ENCODE peak calls at places on chromosome 2, in seven cellular contexts. H is foreskin fibroblast, F is putamen, X is iris pigment epithelial cell, U is hippocampal formation, Z is A549, J is sciatic nerve. S is an unnamed sample.

GRCh38 chr2:237540823-237541222 is 25.6 kb upstream of the PRLH start:
- DNase-seq in H (peak; percentile 94), F (no peak), X (peak; percentile 62), U (no peak), Z (peak; percentile 42), J (peak; percentile 84), S (no peak)

GRCh38 chr2:94956797-94957391 is 68.6 kb upstream of the MAL start:
- DNase-seq in H (peak; percentile 63), F (peak; percentile 36), X (peak; percentile 20), U (no peak), Z (peak; percentile 38), J (no peak), S (peak; percentile 21)

GRCh38 chr2:214902273-214902672 is 92.8 kb upstream of the BARD1 start:
- DNase-seq in H (no peak), F (no peak), X (no peak), U (no peak), Z (no peak), J (no peak), S (no peak)

GRCh38 chr2:10909050-10909995 is 2.4 kb upstream of the KCNF1 start:
- DNase-seq in H (no peak), F (no peak), X (no peak), U (no peak), Z (peak; percentile 42), J (peak; percentile 47), S (no peak)

GRCh38 chr2:16189019-16189850 is 248.9 kb downstream of the MYCN start:
- DNase-seq in H (no peak), F (no peak), X (no peak), U (no peak), Z (no peak), J (no peak), S (no peak)

GRCh38 chr2:88096708-88097107 is 29.1 kb downstream of the SMYD1 start:
- DNase-seq in H (no peak), F (no peak), X (no peak), U (no peak), Z (no peak), J (no peak), S (no peak)

GRCh38 chr2:51151490-51152140 is 119.7 kb upstream of the NRXN1 start:
- DNase-seq in H (no peak), F (no peak), X (no peak), U (no peak), Z (no peak), J (no peak), S (no peak)

GRCh38 chr2:150410809-150411208 is 76.7 kb downstream of the RND3 start:
- DNase-seq in H (peak; percentile 52), F (no peak), X (peak; percentile 80), U (no peak), Z (peak; percentile 35), J (no peak), S (peak; percentile 99)

GRCh38 chr2:43103093-43103404 is 123.4 kb downstream of the ZFP36L2 start:
- DNase-seq in H (no peak), F (no peak), X (no peak), U (no peak), Z (no peak), J (no peak), S (no peak)

GRCh38 chr2:96099861-96100798 is 16.2 kb downstream of the ADRA2B start:
- DNase-seq in H (no peak), F (no peak), X (no peak), U (no peak), Z (no peak), J (peak; percentile 36), S (no peak)

GRCh38 chr2:182049330-182049729 is 63.7 kb downstream of the PPP1R1C start:
- DNase-seq in H (no peak), F (no peak), X (no peak), U (no peak), Z (no peak), J (no peak), S (no peak)

GRCh38 chr2:169528271-169528701 is 18.8 kb downstream of the KLHL41 start:
- DNase-seq in H (peak; percentile 77), F (peak; percentile 9), X (peak; percentile 46), U (peak; percentile 6), Z (peak; percentile 66), J (peak; percentile 81), S (peak; percentile 43)

GRCh38 chr2:208359632-208359986 is 47.0 kb upstream of the PTH2R start:
- DNase-seq in H (no peak), F (no peak), X (no peak), U (no peak), Z (no peak), J (no peak), S (no peak)

GRCh38 chr2:20571231-20571630 is 79.7 kb downstream of the HS1BP3 start:
- DNase-seq in H (no peak), F (no peak), X (no peak), U (no peak), Z (no peak), J (no peak), S (no peak)

GRCh38 chr2:196170202-196170680 is 1.1 kb downstream of the STK17B start:
- DNase-seq in H (peak; percentile 46), F (no peak), X (peak; percentile 71), U (no peak), Z (peak; percentile 51), J (no peak), S (peak; percentile 27)

GRCh38 chr2:191436368-191437055 is 191.3 kb downstream of the MYO1B start:
- DNase-seq in H (peak; percentile 33), F (peak; percentile 6), X (no peak), U (no peak), Z (no peak), J (no peak), S (no peak)

GRCh38 chr2:98382739-98383138 is 36.5 kb downstream of the CNGA3 start:
- DNase-seq in H (no peak), F (no peak), X (no peak), U (no peak), Z (no peak), J (no peak), S (no peak)

GRCh38 chr2:232018191-232018590 is 56.7 kb downstream of the DIS3L2 start:
- DNase-seq in H (peak; percentile 40), F (no peak), X (no peak), U (no peak), Z (no peak), J (no peak), S (no peak)

GRCh38 chr2:190162851-190163250 is 100.3 kb upstream of the MSTN start:
- DNase-seq in H (peak; percentile 16), F (no peak), X (peak; percentile 59), U (no peak), Z (no peak), J (no peak), S (no peak)

GRCh38 chr2:28716265-28716865 is 35.3 kb upstream of the PPP1CB start:
- DNase-seq in H (peak; percentile 96), F (peak; percentile 37), X (peak; percentile 96), U (peak; percentile 3), Z (peak; percentile 76), J (no peak), S (peak; percentile 95)

GRCh38 chr2:219045937-219046550 is 4.7 kb upstream of the CFAP65 start:
- DNase-seq in H (peak; percentile 70), F (no peak), X (peak; percentile 21), U (no peak), Z (no peak), J (no peak), S (no peak)

GRCh38 chr2:70596293-70596692 is 42.7 kb upstream of the TGFA start:
- DNase-seq in H (no peak), F (no peak), X (peak; percentile 38), U (no peak), Z (peak; percentile 30), J (no peak), S (peak; percentile 95)

GRCh38 chr2:48723125-48723524 is 32.4 kb downstream of the LHCGR start:
- DNase-seq in H (peak; percentile 19), F (no peak), X (peak; percentile 94), U (no peak), Z (no peak), J (no peak), S (no peak)

GRCh38 chr2:240235149-240235803 is 94.8 kb upstream of the OTOS start:
- DNase-seq in H (no peak), F (no peak), X (no peak), U (no peak), Z (no peak), J (no peak), S (no peak)

GRCh38 chr2:30628341-30628740 is 178.9 kb downstream of the CAPN13 start:
- DNase-seq in H (peak; percentile 55), F (no peak), X (peak; percentile 65), U (no peak), Z (no peak), J (no peak), S (peak; percentile 35)

GRCh38 chr2:10380048-10380926 is 67.8 kb downstream of the ODC1 start:
- DNase-seq in H (no peak), F (no peak), X (peak; percentile 11), U (no peak), Z (no peak), J (no peak), S (no peak)

GRCh38 chr2:72940786-72941185 is 23.5 kb downstream of the EMX1 start:
- DNase-seq in H (peak; percentile 61), F (no peak), X (peak; percentile 44), U (no peak), Z (no peak), J (no peak), S (no peak)

GRCh38 chr2:135245055-135245454 is 193.0 kb downstream of the RAB3GAP1 start:
- DNase-seq in H (peak; percentile 70), F (no peak), X (peak; percentile 86), U (no peak), Z (peak; percentile 7), J (no peak), S (peak; percentile 36)

GRCh38 chr2:157692768-157693167 is 64.1 kb upstream of the ACVR1C start:
- DNase-seq in H (peak; percentile 79), F (no peak), X (peak; percentile 51), U (no peak), Z (no peak), J (no peak), S (peak; percentile 88)

GRCh38 chr2:26658691-26659346 is 17.7 kb upstream of the CIB4 start:
- DNase-seq in H (no peak), F (no peak), X (no peak), U (no peak), Z (no peak), J (no peak), S (no peak)

GRCh38 chr2:168460561-168460960 is 4.5 kb downstream of the CERS6 start:
- DNase-seq in H (no peak), F (no peak), X (no peak), U (no peak), Z (no peak), J (no peak), S (no peak)

GRCh38 chr2:953975-954686 is 3.5 kb downstream of the SNTG2 start:
- DNase-seq in H (peak; percentile 69), F (no peak), X (no peak), U (no peak), Z (peak; percentile 20), J (no peak), S (peak; percentile 37)

GRCh38 chr2:218024871-218025270 is 22.1 kb upstream of the TNS1 start:
- DNase-seq in H (no peak), F (no peak), X (no peak), U (no peak), Z (no peak), J (peak; percentile 34), S (no peak)

GRCh38 chr2:118339386-118339785 is 251.1 kb downstream of the INSIG2 start:
- DNase-seq in H (no peak), F (no peak), X (no peak), U (no peak), Z (no peak), J (no peak), S (no peak)

GRCh38 chr2:95012881-95013550 is 12.5 kb upstream of the MAL start:
- DNase-seq in H (peak; percentile 26), F (no peak), X (no peak), U (no peak), Z (no peak), J (no peak), S (no peak)

GRCh38 chr2:70431948-70432347 is 121.7 kb downstream of the TGFA start:
- DNase-seq in H (no peak), F (no peak), X (no peak), U (no peak), Z (no peak), J (no peak), S (peak; percentile 19)